ENCODE peak calls at places on chromosomes 5 and 9, in six cellular contexts. A, W, X, M, V and J are unnamed samples.

GRCh38 chr9:82721596-82721995 is 341.3 kb downstream of the RASEF start:
- DNase-seq in A (no peak), X (no peak), W (no peak), M (no peak), V (no peak), J (no peak)

GRCh38 chr5:141250576-141250975 is 5.4 kb downstream of the PCDHB15 start:
- DNase-seq in M (no peak), X (no peak), V (no peak), W (no peak), A (no peak), J (no peak)

GRCh38 chr9:104927216-104927911 is 591 bp downstream of the ABCA1 start:
- DNase-seq in X (peak), M (peak), V (no peak), A (peak), W (peak), J (peak)

GRCh38 chr5:115267617-115268016 is 4.9 kb upstream of the PGGT1B start:
- DNase-seq in V (no peak), M (no peak), W (no peak), A (no peak), X (no peak), J (no peak)

GRCh38 chr9:17735859-17736258 is 157.0 kb downstream of the SH3GL2 start:
- DNase-seq in X (no peak), W (no peak), M (no peak), A (no peak), V (no peak), J (no peak)

GRCh38 chr5:137016783-137017324 is 482.3 kb downstream of the SPOCK1 start:
- DNase-seq in V (no peak), W (no peak), M (no peak), A (no peak), X (no peak), J (no peak)

GRCh38 chr9:131709741-131710499 is 30.0 kb downstream of the RAPGEF1 start:
- DNase-seq in M (no peak), W (peak), A (no peak), V (no peak), X (peak), J (peak)

GRCh38 chr5:140555747-140556312 is 1.4 kb downstream of the SRA1 start:
- DNase-seq in W (no peak), M (no peak), V (no peak), X (no peak), A (no peak), J (no peak)

GRCh38 chr9:33024126-33024965 is 727 bp upstream of the DNAJA1 start:
- DNase-seq in V (no peak), A (no peak), X (peak), M (no peak), W (peak), J (peak)

GRCh38 chr5:171295801-171296200 is 13.2 kb upstream of the TLX3 start:
- DNase-seq in W (no peak), X (no peak), A (no peak), V (no peak), M (no peak), J (no peak)

DNA sequence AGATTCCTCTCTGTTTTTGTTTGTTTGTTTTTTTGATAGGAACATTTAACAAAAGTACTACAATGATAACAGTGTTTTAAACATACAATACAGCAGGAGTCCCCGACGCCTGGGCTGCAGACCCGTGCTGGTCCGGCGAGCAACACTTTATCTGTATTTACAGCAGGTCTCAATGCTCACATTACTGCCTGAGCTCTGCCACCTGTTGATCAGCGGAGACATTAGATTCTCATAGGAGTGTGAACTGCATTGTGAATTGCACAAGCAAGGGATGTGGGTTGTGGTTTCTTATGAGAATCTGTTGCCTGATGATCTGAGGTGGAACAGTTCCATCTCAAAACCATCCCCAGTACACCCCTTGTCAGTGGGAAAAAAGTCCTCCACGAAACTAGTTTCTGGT is 1068.5 kb upstream of the CDH10 start:
- DNase-seq in A (no peak), W (no peak), X (peak), V (no peak), M (no peak), J (no peak)
- TF ChIP-seq CTCF in A (no peak), W (no peak), X (no peak), V (no peak), M (no peak), J (no peak)

GRCh38 chr5:132736853-132737833 is at the start of gene KIF3A:
- DNase-seq in M (peak), V (peak), W (peak), A (peak), X (peak), J (peak)
- TF ChIP-seq CTCF in M (peak), V (no peak), W (no peak), A (no peak), X (no peak), J (no peak)

GRCh38 chr9:129500166-129500862 is 120.6 kb downstream of the C9orf50 start:
- DNase-seq in A (no peak), X (peak), V (no peak), M (no peak), W (no peak), J (no peak)
- TF ChIP-seq CTCF in A (no peak), X (no peak), V (no peak), M (no peak), W (no peak), J (no peak)

GRCh38 chr9:87250205-87250604 is 247.5 kb upstream of the DAPK1 start:
- DNase-seq in A (no peak), X (no peak), M (no peak), W (no peak), V (no peak), J (no peak)
- TF ChIP-seq CTCF in A (no peak), X (no peak), M (no peak), W (no peak), V (no peak), J (no peak)

GRCh38 chr5:86442036-86442435 is 175.7 kb upstream of the COX7C start:
- DNase-seq in W (no peak), A (no peak), M (no peak), V (no peak), X (no peak), J (no peak)

GRCh38 chr5:86447362-86447761 is 170.4 kb upstream of the COX7C start:
- DNase-seq in X (no peak), W (no peak), M (no peak), V (no peak), A (no peak), J (no peak)
- TF ChIP-seq CTCF in X (no peak), W (no peak), M (no peak), V (no peak), A (no peak), J (no peak)

DNA sequence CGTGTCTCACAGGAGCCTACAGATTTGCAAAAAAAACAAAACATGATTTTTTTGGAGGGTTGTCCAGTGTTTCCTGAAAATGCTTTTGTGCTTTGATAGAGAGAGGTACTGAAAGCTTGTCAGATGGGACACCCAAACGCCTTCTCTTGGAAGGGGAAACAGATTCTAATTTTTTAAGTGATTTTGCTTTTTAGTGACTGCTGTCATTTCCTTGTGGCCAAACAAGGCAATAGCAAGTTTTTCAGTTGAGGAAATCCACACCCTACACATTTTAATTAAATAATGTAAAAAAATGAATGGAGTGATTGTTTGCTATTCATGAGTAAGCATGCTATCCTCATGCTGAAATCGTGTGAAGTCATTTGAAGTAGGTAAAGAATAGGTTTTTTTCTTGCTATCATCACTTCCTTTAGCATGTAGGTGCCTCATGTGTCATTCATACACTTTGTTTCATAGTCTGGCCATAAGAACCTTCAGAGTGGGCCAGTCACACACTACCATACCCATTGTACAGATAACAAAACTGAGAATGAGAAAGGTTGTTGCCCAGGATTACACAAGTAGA is 682.7 kb upstream of the WWC1 start:
- DNase-seq in M (no peak), V (no peak), W (no peak), X (no peak), A (no peak), J (no peak)
- TF ChIP-seq CTCF in M (no peak), V (peak), W (no peak), X (no peak), A (no peak), J (no peak)

DNA sequence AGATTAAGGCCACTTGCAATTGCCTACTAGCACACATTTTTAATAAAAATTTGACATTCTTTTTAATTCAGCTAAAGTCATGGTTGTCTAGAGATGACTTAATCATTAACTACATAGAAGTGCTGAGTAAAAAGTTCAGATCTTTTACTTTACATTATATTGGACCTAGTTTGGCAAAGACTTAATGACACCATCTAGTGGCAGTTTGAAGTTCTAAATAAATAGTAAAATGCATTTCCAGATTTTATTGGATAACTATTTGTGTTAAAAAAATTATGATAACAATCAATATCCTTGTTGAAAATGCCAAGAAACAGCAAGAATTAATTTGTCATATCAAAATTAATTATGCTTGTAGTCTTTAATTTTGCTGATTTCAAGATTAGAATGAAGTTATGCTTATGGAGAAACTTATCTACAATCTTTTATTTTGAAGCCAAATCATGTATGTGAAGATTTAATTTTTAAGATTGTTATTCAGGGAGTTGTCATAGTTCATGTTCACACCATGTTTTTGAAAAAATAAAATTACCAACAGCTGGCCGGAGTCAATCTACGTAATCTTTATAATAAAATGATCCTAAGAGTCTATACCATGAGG is 69.6 kb upstream of the PJA2 start:
- DNase-seq in M (no peak), X (no peak), W (no peak), A (no peak), V (no peak), J (peak)
- TF ChIP-seq CTCF in M (peak), X (no peak), W (peak), A (peak), V (peak), J (peak)

GRCh38 chr5:150180241-150181027 is 9.4 kb upstream of the SLC6A7 start:
- DNase-seq in V (no peak), A (peak), M (peak), W (no peak), X (no peak), J (no peak)
- TF ChIP-seq CTCF in V (no peak), A (no peak), M (no peak), W (no peak), X (no peak), J (no peak)

GRCh38 chr9:35161713-35162604 is at the start of gene UNC13B:
- DNase-seq in V (peak), A (peak), M (peak), X (peak), W (peak), J (peak)
- TF ChIP-seq CTCF in V (peak), A (no peak), M (peak), X (no peak), W (no peak), J (no peak)